ENCODE peak calls at places on chromosomes 2 and 18, in six cellular contexts. One of them, this sample, is unnamed.

GRCh38 chr18:14914771-14915170 is 166.8 kb downstream of the ANKRD30B start:
- DNase-seq in GM12878: no peak
- DNase-seq in SK-N-SH: no peak
- DNase-seq in HepG2: no peak
- DNase-seq in H1: no peak
- DNase-seq in K562: no peak
- DNase-seq in this sample: no peak

GRCh38 chr18:68438983-68439382 is 275.9 kb downstream of the TMX3 start:
- DNase-seq in K562: no peak
- DNase-seq in SK-N-SH: no peak
- DNase-seq in GM12878: no peak
- DNase-seq in H1: no peak
- DNase-seq in HepG2: no peak
- DNase-seq in this sample: peak; percentile 7

GRCh38 chr2:8416172-8416571 is 265.7 kb upstream of the ID2 start:
- DNase-seq in H1: no peak
- DNase-seq in HepG2: no peak
- DNase-seq in K562: no peak
- DNase-seq in GM12878: no peak
- DNase-seq in SK-N-SH: no peak
- DNase-seq in this sample: no peak

GRCh38 chr2:199144036-199144435 is 313.7 kb downstream of the SATB2 start:
- DNase-seq in GM12878: no peak
- DNase-seq in SK-N-SH: no peak
- DNase-seq in HepG2: no peak
- DNase-seq in K562: no peak
- DNase-seq in H1: no peak
- DNase-seq in this sample: no peak

GRCh38 chr18:31185551-31185950 is 22.9 kb upstream of the DSC1 start:
- DNase-seq in K562: no peak
- DNase-seq in H1: no peak
- DNase-seq in HepG2: peak; percentile 63
- DNase-seq in SK-N-SH: no peak
- DNase-seq in GM12878: no peak
- DNase-seq in this sample: no peak

GRCh38 chr2:184053326-184053725 is 545.0 kb upstream of the ZNF804A start:
- DNase-seq in GM12878: no peak
- DNase-seq in SK-N-SH: no peak
- DNase-seq in K562: no peak
- DNase-seq in HepG2: no peak
- DNase-seq in H1: no peak
- DNase-seq in this sample: no peak

GRCh38 chr2:57549642-57550102 is 496.9 kb upstream of the VRK2 start:
- DNase-seq in K562: no peak
- DNase-seq in GM12878: peak; percentile 20
- DNase-seq in H1: no peak
- DNase-seq in HepG2: no peak
- DNase-seq in SK-N-SH: no peak
- DNase-seq in this sample: peak; percentile 38

GRCh38 chr2:194346189-194346588 is 1310.8 kb upstream of the SLC39A10 start:
- DNase-seq in HepG2: no peak
- DNase-seq in SK-N-SH: no peak
- DNase-seq in GM12878: no peak
- DNase-seq in K562: no peak
- DNase-seq in H1: no peak
- DNase-seq in this sample: no peak

GRCh38 chr18:910247-910646 is 5.6 kb downstream of the ADCYAP1 start:
- DNase-seq in HepG2: no peak
- DNase-seq in K562: no peak
- DNase-seq in GM12878: no peak
- DNase-seq in H1: no peak
- DNase-seq in SK-N-SH: no peak
- DNase-seq in this sample: no peak

GRCh38 chr2:224838335-224838734 is 122.2 kb upstream of the CCDC195 start:
- DNase-seq in SK-N-SH: no peak
- DNase-seq in HepG2: no peak
- DNase-seq in K562: no peak
- DNase-seq in GM12878: no peak
- DNase-seq in H1: no peak
- DNase-seq in this sample: no peak

GRCh38 chr2:69973335-69973735 is 11.9 kb upstream of the ASPRV1 start:
- DNase-seq in K562: peak; percentile 58
- DNase-seq in H1: no peak
- DNase-seq in HepG2: no peak
- DNase-seq in SK-N-SH: no peak
- DNase-seq in GM12878: no peak
- DNase-seq in this sample: no peak

GRCh38 chr18:22349966-22350365 is 67.7 kb downstream of the CTAGE1 start:
- DNase-seq in HepG2: no peak
- DNase-seq in GM12878: no peak
- DNase-seq in H1: no peak
- DNase-seq in SK-N-SH: no peak
- DNase-seq in K562: no peak
- DNase-seq in this sample: no peak

GRCh38 chr18:34740101-34740500 is 30.0 kb downstream of the DTNA start:
- DNase-seq in HepG2: no peak
- DNase-seq in GM12878: no peak
- DNase-seq in SK-N-SH: no peak
- DNase-seq in K562: no peak
- DNase-seq in H1: no peak
- DNase-seq in this sample: no peak

GRCh38 chr2:205748660-205749059 is 66.4 kb downstream of the NRP2 start:
- DNase-seq in K562: no peak
- DNase-seq in SK-N-SH: no peak
- DNase-seq in HepG2: peak; percentile 47
- DNase-seq in H1: no peak
- DNase-seq in GM12878: no peak
- DNase-seq in this sample: no peak

GRCh38 chr2:126810001-126810400 is 88.7 kb upstream of the TEX51 start:
- DNase-seq in GM12878: no peak
- DNase-seq in SK-N-SH: no peak
- DNase-seq in K562: no peak
- DNase-seq in HepG2: no peak
- DNase-seq in H1: no peak
- DNase-seq in this sample: no peak

GRCh38 chr2:205754924-205755321 is 72.6 kb downstream of the NRP2 start:
- DNase-seq in SK-N-SH: no peak
- DNase-seq in K562: peak; percentile 19
- DNase-seq in H1: no peak
- DNase-seq in HepG2: peak; percentile 42
- DNase-seq in GM12878: no peak
- DNase-seq in this sample: no peak

DNA sequence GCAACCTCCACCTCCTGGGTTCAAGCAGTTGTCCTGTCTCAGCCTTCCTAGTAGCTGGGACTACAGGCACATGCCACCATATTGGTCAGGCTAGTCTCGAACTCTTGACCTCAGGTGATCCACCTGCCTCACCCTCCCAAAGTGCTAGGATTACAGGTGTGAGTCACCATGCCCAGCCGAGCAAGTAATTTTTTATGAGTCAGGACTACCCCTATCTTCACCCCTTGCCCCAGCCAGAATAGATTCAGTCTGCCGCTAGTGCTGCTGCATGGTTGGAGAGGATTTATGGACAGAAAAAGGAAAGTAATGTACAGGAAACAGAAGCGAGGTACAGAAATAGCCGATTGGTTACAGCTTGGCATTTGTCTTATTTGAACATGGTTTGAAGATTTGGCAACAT is 48.9 kb downstream of the BMPR2 start:
- DNase-seq in HepG2: no peak
- DNase-seq in K562: no peak
- DNase-seq in GM12878: no peak
- DNase-seq in SK-N-SH: no peak
- DNase-seq in H1: no peak
- DNase-seq in this sample: no peak
- TF ChIP-seq GABPA in HepG2: no peak
- TF ChIP-seq GABPA in K562: no peak
- TF ChIP-seq GABPA in GM12878: no peak
- TF ChIP-seq GABPA in SK-N-SH: no peak
- TF ChIP-seq GABPA in H1: no peak
- TF ChIP-seq GABPA in this sample: no peak

GRCh38 chr2:647691-648231 is 29.4 kb downstream of the TMEM18 start:
- DNase-seq in GM12878: no peak
- DNase-seq in K562: no peak
- DNase-seq in H1: peak; percentile 32
- DNase-seq in HepG2: no peak
- DNase-seq in SK-N-SH: no peak
- DNase-seq in this sample: no peak

GRCh38 chr2:650343-651310 is 26.6 kb downstream of the TMEM18 start:
- DNase-seq in HepG2: no peak
- DNase-seq in GM12878: no peak
- DNase-seq in K562: no peak
- DNase-seq in SK-N-SH: no peak
- DNase-seq in H1: peak; percentile 13
- DNase-seq in this sample: no peak

GRCh38 chr2:647003-647560 is 30.1 kb downstream of the TMEM18 start:
- DNase-seq in K562: no peak
- DNase-seq in SK-N-SH: no peak
- DNase-seq in H1: peak; percentile 35
- DNase-seq in GM12878: no peak
- DNase-seq in HepG2: no peak
- DNase-seq in this sample: no peak

GRCh38 chr2:649461-650342 is 27.5 kb downstream of the TMEM18 start:
- DNase-seq in H1: peak; percentile 29
- DNase-seq in K562: no peak
- DNase-seq in HepG2: no peak
- DNase-seq in SK-N-SH: no peak
- DNase-seq in GM12878: no peak
- DNase-seq in this sample: no peak

DNA sequence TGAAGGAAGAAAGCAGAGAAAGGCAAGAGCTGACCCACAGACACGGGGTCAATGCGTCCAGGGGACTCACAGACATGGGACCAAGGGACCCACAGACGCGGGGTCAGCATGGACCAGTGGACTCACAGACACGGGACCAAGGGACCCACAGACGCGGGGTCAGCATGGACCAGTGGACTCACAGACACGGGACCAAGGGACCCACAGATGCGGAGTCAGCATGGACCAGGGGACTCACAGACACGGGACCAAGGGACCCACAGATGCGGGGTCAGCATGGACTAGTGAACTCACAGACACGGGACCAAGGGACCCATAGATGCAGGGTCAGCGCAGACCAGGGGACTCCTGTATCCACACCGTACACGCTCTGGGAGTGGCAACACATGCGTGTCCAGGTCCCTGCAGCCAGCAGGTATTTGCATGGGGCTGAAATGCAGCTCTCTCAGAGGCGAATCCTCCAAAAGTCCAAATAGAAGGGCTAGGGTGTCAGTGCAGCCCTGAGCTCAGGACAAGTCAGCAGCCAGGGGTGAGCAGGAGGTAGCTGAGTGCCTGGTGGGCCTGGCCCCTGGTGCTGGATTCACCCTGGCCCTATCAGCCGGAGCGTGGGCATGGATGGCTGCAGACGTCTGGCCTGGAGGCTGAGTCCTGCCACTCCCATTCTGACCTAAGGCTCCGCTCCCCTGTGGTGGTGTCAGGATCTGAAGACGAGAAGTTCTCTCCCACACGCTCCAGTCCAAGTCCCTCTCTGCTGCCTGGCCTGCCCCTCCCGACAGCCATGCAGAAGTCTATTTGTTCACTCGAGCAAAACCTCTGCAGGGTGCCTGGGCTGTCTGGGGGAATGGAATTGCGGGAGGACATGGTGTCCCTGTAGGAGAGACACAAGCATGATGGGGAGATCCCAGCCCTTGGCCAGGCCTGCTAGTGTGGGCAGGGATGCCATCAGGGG is 28.5 kb downstream of the TMEM18 start:
- DNase-seq in HepG2: no peak
- DNase-seq in GM12878: no peak
- DNase-seq in K562: no peak
- DNase-seq in SK-N-SH: no peak
- DNase-seq in H1: peak; percentile 31
- DNase-seq in this sample: no peak
- TF ChIP-seq GABPA in HepG2: no peak
- TF ChIP-seq GABPA in GM12878: no peak
- TF ChIP-seq GABPA in K562: no peak
- TF ChIP-seq GABPA in SK-N-SH: no peak
- TF ChIP-seq GABPA in H1: no peak
- TF ChIP-seq GABPA in this sample: no peak

GRCh38 chr2:3479430-3480320 is 39.7 kb downstream of the ADI1 start:
- DNase-seq in GM12878: no peak
- DNase-seq in K562: no peak
- DNase-seq in HepG2: no peak
- DNase-seq in SK-N-SH: no peak
- DNase-seq in H1: no peak
- DNase-seq in this sample: no peak

GRCh38 chr2:3478846-3479385 is 40.4 kb downstream of the ADI1 start:
- DNase-seq in GM12878: no peak
- DNase-seq in HepG2: no peak
- DNase-seq in K562: no peak
- DNase-seq in SK-N-SH: no peak
- DNase-seq in H1: no peak
- DNase-seq in this sample: no peak

GRCh38 chr2:3472966-3473365 is 46.4 kb downstream of the ADI1 start:
- DNase-seq in SK-N-SH: no peak
- DNase-seq in HepG2: no peak
- DNase-seq in GM12878: no peak
- DNase-seq in H1: no peak
- DNase-seq in K562: no peak
- DNase-seq in this sample: no peak

GRCh38 chr2:3475771-3476170 is 43.6 kb downstream of the ADI1 start:
- DNase-seq in H1: no peak
- DNase-seq in K562: no peak
- DNase-seq in HepG2: no peak
- DNase-seq in GM12878: no peak
- DNase-seq in SK-N-SH: no peak
- DNase-seq in this sample: no peak

DNA sequence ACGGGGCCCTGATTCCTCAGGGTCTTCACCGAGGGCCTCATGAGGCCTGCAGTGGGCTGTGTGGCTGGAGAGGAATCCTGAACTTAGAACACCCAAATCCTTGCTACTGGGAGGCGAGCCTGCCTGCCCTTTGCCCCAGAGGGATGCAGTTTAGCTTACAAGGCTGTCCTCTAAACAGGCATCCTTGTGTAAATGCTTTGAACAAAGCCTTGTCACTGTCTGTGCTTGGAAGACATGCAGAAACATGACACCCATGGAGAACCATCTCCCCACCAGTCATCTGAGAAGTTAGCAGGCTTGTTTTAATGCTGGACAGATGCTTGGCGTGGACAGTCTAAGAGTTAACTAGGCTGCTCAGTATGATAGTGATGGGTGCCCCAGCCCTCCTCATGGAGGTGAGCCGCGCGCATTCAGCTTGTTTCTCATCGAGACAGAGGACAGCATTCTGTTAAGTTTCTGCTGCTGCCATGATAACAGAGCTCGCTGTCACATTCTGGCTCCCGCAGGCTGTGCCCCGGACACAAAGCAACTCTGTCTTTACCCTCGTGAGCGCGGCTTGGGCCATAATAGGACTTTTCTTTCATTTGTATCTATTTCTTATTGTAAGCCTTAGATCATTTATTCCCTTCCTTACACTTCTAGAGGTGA is 42.8 kb downstream of the ADI1 start:
- DNase-seq in SK-N-SH: no peak
- DNase-seq in HepG2: peak; percentile 56
- DNase-seq in K562: no peak
- DNase-seq in GM12878: no peak
- DNase-seq in H1: no peak
- DNase-seq in this sample: no peak
- TF ChIP-seq GABPA in SK-N-SH: no peak
- TF ChIP-seq GABPA in HepG2: no peak
- TF ChIP-seq GABPA in K562: no peak
- TF ChIP-seq GABPA in GM12878: no peak
- TF ChIP-seq GABPA in H1: no peak
- TF ChIP-seq GABPA in this sample: no peak

GRCh38 chr2:5695641-5696350 is 3.6 kb downstream of the SOX11 start:
- DNase-seq in GM12878: no peak
- DNase-seq in H1: peak; percentile 74
- DNase-seq in K562: no peak
- DNase-seq in HepG2: no peak
- DNase-seq in SK-N-SH: peak; percentile 80
- DNase-seq in this sample: no peak
- TF ChIP-seq GABPA in GM12878: no peak
- TF ChIP-seq GABPA in H1: no peak
- TF ChIP-seq GABPA in K562: no peak
- TF ChIP-seq GABPA in HepG2: no peak
- TF ChIP-seq GABPA in SK-N-SH: peak; percentile 11
- TF ChIP-seq GABPA in this sample: no peak